ENCODE peak calls at places on chromosomes 16 and 17, in five cellular contexts. K is AG04450, H is fibroblast of pulmonary artery, L is heart left ventricle, R is BE2C. S is an unnamed sample.

GRCh38 chr17:15942207-15942833 is 2.6 kb upstream of the ADORA2B start:
- DNase-seq in H (peak; percentile 57), K (no peak), L (no peak), R (no peak), S (no peak)

GRCh38 chr16:57187508-57187854 is 1.4 kb downstream of the RSPRY1 start:
- DNase-seq in H (no peak), L (no peak), K (no peak), R (no peak), S (no peak)

GRCh38 chr17:31609331-31609730 is 217.9 kb downstream of the RAB11FIP4 start:
- DNase-seq in H (no peak), R (no peak), K (no peak), L (no peak), S (no peak)

GRCh38 chr16:68387301-68387700 is 61.0 kb downstream of the SMPD3 start:
- DNase-seq in K (no peak), H (no peak), L (no peak), R (no peak), S (no peak)

GRCh38 chr17:79938696-79939435 is 96.8 kb downstream of the TBC1D16 start:
- DNase-seq in K (no peak), L (peak; percentile 13), H (no peak), R (peak; percentile 6), S (no peak)

GRCh38 chr17:236641-237405 is 55.4 kb upstream of the DOC2B start:
- DNase-seq in H (no peak), R (no peak), K (no peak), L (peak; percentile 21), S (no peak)

GRCh38 chr17:45284176-45285140 is 22.6 kb upstream of the SPATA32 start:
- DNase-seq in L (peak; percentile 90), K (no peak), H (no peak), R (no peak), S (no peak)

GRCh38 chr17:60646701-60647100 is 30.9 kb upstream of the BCAS3 start:
- DNase-seq in R (no peak), H (no peak), K (no peak), L (no peak), S (no peak)

GRCh38 chr17:15288859-15289258 is 23.7 kb upstream of the PMP22 start:
- DNase-seq in R (no peak), H (no peak), K (no peak), L (no peak), S (no peak)

DNA sequence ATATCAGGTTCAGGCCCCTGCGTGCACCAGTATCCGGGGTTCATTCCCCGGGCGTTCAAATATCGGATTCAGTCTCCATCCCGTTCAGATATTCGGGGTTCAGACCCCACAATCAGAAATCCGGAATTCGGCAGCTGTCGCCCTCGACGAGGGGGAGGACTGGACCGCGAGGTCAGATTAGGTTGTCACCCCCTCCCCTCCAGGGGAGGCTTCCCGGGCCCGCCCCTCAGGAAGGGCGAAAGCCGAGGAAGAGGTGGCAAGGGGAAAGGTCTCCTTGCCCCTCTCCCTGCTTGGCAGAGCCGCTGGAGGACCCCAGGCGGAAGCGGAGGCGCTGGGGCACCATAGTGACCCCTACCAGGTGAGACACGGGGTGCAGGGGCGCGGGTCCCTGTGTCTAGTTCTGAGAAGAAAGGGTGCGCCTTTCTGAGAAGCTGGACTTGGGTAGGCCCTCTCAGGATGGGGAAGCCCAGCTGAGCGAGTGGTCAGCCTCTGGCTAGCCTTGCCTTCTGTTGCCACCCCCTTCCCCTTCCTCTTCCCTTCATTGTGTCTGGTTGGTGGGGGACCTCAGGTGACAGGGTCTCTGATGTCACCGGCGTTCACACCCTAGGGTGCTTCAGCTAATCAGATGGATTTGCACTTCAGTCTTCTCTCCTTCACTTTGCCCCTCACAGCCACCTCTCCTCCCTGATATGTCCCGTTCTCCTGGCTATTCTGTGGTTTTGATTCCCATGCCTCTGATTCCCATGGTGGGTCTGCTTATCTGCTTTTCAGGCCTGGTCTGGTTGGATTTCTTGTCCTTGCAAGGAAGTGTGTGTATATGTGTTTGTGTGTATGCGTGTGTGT is 844 bp downstream of the TAOK2 start:
- DNase-seq in H (peak; percentile 32), L (peak; percentile 60), K (no peak), R (no peak), S (peak; percentile 16)
- TF ChIP-seq CTCF in H (no peak), L (no peak), K (no peak), R (no peak), S (no peak)

GRCh38 chr17:75242461-75243042 is 18.9 kb downstream of the GGA3 start:
- DNase-seq in R (no peak), H (no peak), L (no peak), K (no peak), S (no peak)

GRCh38 chr17:75241502-75241901 is 19.9 kb downstream of the GGA3 start:
- DNase-seq in L (no peak), R (no peak), H (no peak), K (no peak), S (peak; percentile 47)

GRCh38 chr17:75241143-75241430 is 20.3 kb downstream of the GGA3 start:
- DNase-seq in H (peak; percentile 12), R (no peak), K (no peak), L (no peak), S (peak; percentile 85)

GRCh38 chr17:75240394-75241142 is 20.8 kb downstream of the GGA3 start:
- DNase-seq in H (peak; percentile 37), L (no peak), R (peak; percentile 74), K (no peak), S (peak; percentile 68)

GRCh38 chr17:75241996-75242460 is 19.4 kb downstream of the GGA3 start:
- DNase-seq in R (no peak), H (no peak), K (no peak), L (no peak), S (peak; percentile 83)
- H3K4me3 ChIP-seq in R (no peak overlapping the region), H (no peak overlapping the region), K (no peak overlapping the region), L (no peak overlapping the region), S (no peak overlapping the region)

GRCh38 chr16:88784074-88784855 is 755 bp downstream of the PIEZO1 start:
- DNase-seq in H (peak; percentile 83), K (no peak), R (peak; percentile 33), L (peak; percentile 81), S (peak; percentile 85)
- TF ChIP-seq CTCF in H (peak; percentile 52), K (peak; percentile 66), R (no peak), L (peak; percentile 37), S (peak; percentile 79)

DNA sequence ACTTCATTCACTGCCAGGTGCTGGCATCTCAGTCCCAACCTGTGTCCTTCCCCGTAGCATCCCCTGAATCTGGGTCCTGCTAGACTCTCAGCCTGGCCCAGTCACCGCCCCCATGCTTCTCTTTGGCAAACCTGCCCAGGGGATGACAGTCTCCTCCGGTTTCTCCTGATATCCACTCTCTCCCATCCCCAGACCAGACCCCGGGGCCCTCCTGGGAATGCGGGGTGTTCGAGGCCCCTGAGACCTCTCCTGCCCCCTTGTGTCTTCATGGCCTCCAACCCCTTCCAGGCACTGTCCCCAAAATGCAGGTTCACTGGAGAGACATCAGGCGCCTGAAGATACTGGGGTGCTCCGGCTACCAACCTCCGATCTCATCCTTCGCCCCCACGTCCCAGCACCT is 544 bp downstream of the STX1B start:
- DNase-seq in R (no peak), K (no peak), L (peak; percentile 14), H (no peak), S (no peak)
- H3K4me3 ChIP-seq in R (no peak overlapping the region), K (peak overlapping the region; percentile 64), L (no peak overlapping the region), H (no peak overlapping the region), S (peak overlapping the region; percentile 51)

GRCh38 chr16:74035816-74036215 is 260.8 kb upstream of the PSMD7 start:
- DNase-seq in R (peak; percentile 15), H (peak; percentile 8), K (no peak), L (no peak), S (no peak)

GRCh38 chr16:74029122-74029805 is 267.4 kb upstream of the PSMD7 start:
- DNase-seq in K (no peak), R (no peak), H (no peak), L (no peak), S (no peak)

GRCh38 chr16:74030000-74030399 is 266.6 kb upstream of the PSMD7 start:
- DNase-seq in H (no peak), L (no peak), R (no peak), K (no peak), S (no peak)

GRCh38 chr16:74031551-74031950 is 265.1 kb upstream of the PSMD7 start:
- DNase-seq in H (no peak), K (no peak), R (no peak), L (no peak), S (no peak)

GRCh38 chr16:74034862-74035261 is 261.8 kb upstream of the PSMD7 start:
- DNase-seq in R (peak; percentile 15), K (no peak), L (no peak), H (peak; percentile 28), S (peak; percentile 0)
- TF ChIP-seq CTCF in R (peak; percentile 61), K (peak; percentile 36), L (peak; percentile 27), H (peak; percentile 40), S (no peak)

DNA sequence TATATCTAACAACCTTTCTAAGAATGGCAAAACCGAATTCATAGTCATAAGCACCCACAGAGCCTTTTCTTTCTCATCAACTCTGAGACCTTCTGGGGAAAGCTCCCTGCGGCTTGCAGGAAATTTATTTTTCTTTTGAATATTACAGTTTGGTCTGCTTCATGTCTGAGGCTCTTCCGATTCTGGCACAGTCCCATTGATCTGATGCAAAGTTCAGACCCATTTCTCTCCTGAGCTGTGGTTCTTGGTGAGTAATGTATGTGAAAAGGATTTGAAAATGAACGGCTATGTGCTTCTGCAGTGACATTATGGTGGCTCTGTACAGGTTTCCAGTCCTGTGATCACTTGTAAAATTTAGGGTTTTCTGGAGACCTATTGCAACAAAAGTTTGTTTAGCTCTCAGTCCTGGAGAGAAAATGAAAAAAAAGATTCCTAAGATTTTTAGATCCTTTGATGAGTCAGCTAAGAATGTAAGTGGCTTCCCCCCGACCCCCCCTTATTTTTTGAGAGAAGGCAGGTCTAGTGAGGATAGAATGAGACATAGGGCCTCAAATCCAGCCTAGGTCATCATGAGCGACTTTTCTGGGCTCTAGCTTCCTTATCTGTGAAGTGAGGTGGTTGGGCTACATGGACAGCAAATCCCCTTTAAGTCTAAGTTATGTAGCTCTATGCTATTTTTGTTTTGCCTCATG is 4.6 kb downstream of the GAN start:
- DNase-seq in R (no peak), K (peak; percentile 20), L (no peak), H (peak; percentile 51), S (peak; percentile 79)
- H3K4me3 ChIP-seq in R (no peak overlapping the region), K (peak overlapping the region; percentile 29), L (no peak overlapping the region), H (no peak overlapping the region), S (peak overlapping the region; percentile 16)

S was measured in fibroblast of the aortic adventitia.